ENCODE peak calls at places on chromosomes 4 and X, in five cellular contexts. K, X, B, L and F are unnamed samples.

GRCh38 chr4:112386051-112386450 is 88.9 kb downstream of the ALPK1 start:
- DNase-seq in X (no peak), L (no peak), B (no peak), K (no peak), F (no peak)

GRCh38 chr4:1033840-1034551 is 22.6 kb downstream of the FGFRL1 start:
- DNase-seq in X (no peak), L (no peak), K (peak; percentile 79), B (no peak), F (no peak)

GRCh38 chr4:156255205-156255604 is 301.5 kb upstream of the CTSO start:
- DNase-seq in X (no peak), L (no peak), B (no peak), K (no peak), F (no peak)

GRCh38 chr4:186296481-186296880 is 30.5 kb downstream of the F11 start:
- DNase-seq in B (no peak), L (no peak), K (no peak), X (no peak), F (no peak)

GRCh38 chr4:41060352-41061318 is 153.7 kb downstream of the APBB2 start:
- DNase-seq in X (no peak), K (no peak), L (no peak), B (no peak), F (no peak)

GRCh38 chrX:88828011-88828410 is 81.0 kb downstream of the CPXCR1 start:
- DNase-seq in K (no peak), X (no peak), L (no peak), B (no peak), F (no peak)

GRCh38 chrX:133698298-133698697 is 283.0 kb upstream of the GPC4 start:
- DNase-seq in K (peak; percentile 28), X (no peak), L (no peak), B (no peak), F (no peak)

GRCh38 chr4:39730067-39730466 is 32.1 kb downstream of the UBE2K start:
- DNase-seq in L (no peak), B (no peak), K (peak; percentile 47), X (no peak), F (no peak)

GRCh38 chr4:6095023-6095817 is 77.0 kb upstream of the C4orf50 start:
- DNase-seq in L (peak; percentile 57), K (peak; percentile 6), B (no peak), X (no peak), F (no peak)

GRCh38 chr4:151921371-151921770 is 160.6 kb upstream of the GATB start:
- DNase-seq in L (no peak), B (no peak), X (no peak), K (peak; percentile 38), F (no peak)

GRCh38 chr4:8690811-8691775 is 98.5 kb downstream of the CPZ start:
- DNase-seq in X (peak; percentile 39), K (no peak), L (no peak), B (no peak), F (no peak)

GRCh38 chr4:166162327-166162726 is 289.3 kb downstream of the TLL1 start:
- DNase-seq in L (no peak), X (no peak), B (no peak), K (no peak), F (no peak)

GRCh38 chr4:185395255-185395955 is at the start of gene LRP2BP:
- DNase-seq in B (peak; percentile 29), L (no peak), X (no peak), K (no peak), F (peak; percentile 72)

GRCh38 chrX:9871871-9872270 is 85.6 kb downstream of the SHROOM2 start:
- DNase-seq in L (no peak), B (no peak), K (no peak), X (no peak), F (no peak)

GRCh38 chrX:16212436-16212835 is 45.2 kb downstream of the MAGEB17 start:
- DNase-seq in K (no peak), B (no peak), L (peak; percentile 13), X (no peak), F (no peak)

GRCh38 chr4:183961772-183962171 is 56.7 kb downstream of the STOX2 start:
- DNase-seq in K (no peak), L (no peak), X (no peak), B (no peak), F (no peak)

GRCh38 chrX:154603438-154604430 is 15.3 kb downstream of the CTAG1B start:
- DNase-seq in K (peak; percentile 81), B (no peak), L (peak; percentile 23), X (no peak), F (no peak)

GRCh38 chrX:48592971-48593370 is 4.3 kb upstream of the WDR13 start:
- DNase-seq in L (no peak), X (no peak), B (no peak), K (no peak), F (no peak)
- H3K27me3 ChIP-seq in L (no peaks in the 10 kb centered on the region), X (no peaks in the 10 kb centered on the region), B (no peaks in the 10 kb centered on the region), K (no peaks in the 10 kb centered on the region), F (no peaks in the 10 kb centered on the region)

DNA sequence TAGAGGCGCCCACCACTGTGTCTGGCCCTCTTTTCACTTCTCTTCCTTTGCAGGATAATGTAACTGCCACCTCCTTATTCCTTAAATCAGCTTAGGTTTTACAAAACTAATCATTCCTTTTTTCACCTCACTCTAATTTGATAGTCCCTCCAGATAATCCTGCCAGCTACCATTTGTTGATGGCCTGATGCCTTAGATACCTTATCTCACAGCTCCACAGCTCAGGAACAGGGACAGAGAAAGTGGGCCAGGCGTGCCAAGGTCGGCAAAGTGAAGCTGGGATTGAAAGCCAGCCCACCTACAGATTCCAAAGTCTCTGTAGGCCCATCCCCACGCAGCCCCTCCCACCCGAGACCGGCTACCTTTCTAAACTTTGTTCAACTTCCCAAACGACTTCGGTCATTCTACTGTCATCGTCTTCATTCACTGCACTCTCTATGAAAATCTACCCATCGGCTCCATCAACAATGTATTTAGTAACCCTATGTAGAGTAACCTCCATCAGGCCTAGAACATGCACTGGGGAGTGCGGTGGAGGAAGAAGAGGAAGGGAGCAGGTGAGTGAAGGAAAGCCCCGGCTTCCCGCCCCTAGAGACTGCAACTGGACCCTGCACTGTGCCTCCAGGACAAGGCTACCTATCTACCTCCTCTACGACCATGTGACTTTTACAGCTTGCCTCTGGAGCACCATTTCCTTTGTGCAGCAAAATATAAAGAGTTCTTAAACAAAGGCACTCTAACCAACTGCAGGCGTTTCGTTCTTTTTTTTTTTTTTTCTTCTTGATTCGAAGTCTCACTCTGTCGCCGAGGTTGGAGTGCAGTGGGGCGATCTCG is 1.5 kb downstream of the CASP6 start:
- DNase-seq in X (peak; percentile 68), B (no peak), L (peak; percentile 61), K (no peak), F (no peak)
- H3K27ac ChIP-seq in X (peak overlapping the region; percentile 87), B (peak overlapping the region; percentile 71), L (peak overlapping the region; percentile 97), K (peak overlapping the region; percentile 80), F (peak overlapping the region; percentile 76)

GRCh38 chr4:109609431-109609830 is 49.4 kb downstream of the MCUB start:
- DNase-seq in L (no peak), B (no peak), K (no peak), X (no peak), F (no peak)

GRCh38 chr4:109611045-109611616 is 51.1 kb downstream of the MCUB start:
- DNase-seq in X (no peak), L (peak; percentile 9), B (no peak), K (peak; percentile 33), F (no peak)

GRCh38 chr4:109607976-109608375 is 47.9 kb downstream of the MCUB start:
- DNase-seq in K (no peak), B (no peak), L (no peak), X (no peak), F (no peak)
- H3K27me3 ChIP-seq in K (no peaks in the 10 kb centered on the region), B (no peaks in the 10 kb centered on the region), L (no peaks in the 10 kb centered on the region), X (no peaks in the 10 kb centered on the region), F (no peaks in the 10 kb centered on the region)

GRCh38 chrX:48677456-48678030 is 6.1 kb upstream of the WAS start:
- DNase-seq in B (no peak), X (peak; percentile 75), K (no peak), L (peak; percentile 39), F (no peak)
- H3K27ac ChIP-seq in B (peak overlapping the region; percentile 78), X (peak overlapping the region; percentile 84), K (no peak overlapping the region), L (peak overlapping the region; percentile 83), F (peak overlapping the region; percentile 72)

GRCh38 chr4:180060159-180060889 is 2182.9 kb upstream of the TENM3 start:
- DNase-seq in X (no peak), L (peak; percentile 37), B (no peak), K (peak; percentile 38), F (no peak)

GRCh38 chr4:180057891-180058643 is 2185.1 kb upstream of the TENM3 start:
- DNase-seq in X (peak; percentile 46), L (peak; percentile 27), B (no peak), K (peak; percentile 38), F (no peak)

GRCh38 chr4:180058731-180059215 is 2184.4 kb upstream of the TENM3 start:
- DNase-seq in B (no peak), L (peak; percentile 72), K (peak; percentile 68), X (peak; percentile 69), F (no peak)

GRCh38 chr4:180057198-180057821 is 2185.9 kb upstream of the TENM3 start:
- DNase-seq in K (peak; percentile 1), L (no peak), B (no peak), X (no peak), F (no peak)

DNA sequence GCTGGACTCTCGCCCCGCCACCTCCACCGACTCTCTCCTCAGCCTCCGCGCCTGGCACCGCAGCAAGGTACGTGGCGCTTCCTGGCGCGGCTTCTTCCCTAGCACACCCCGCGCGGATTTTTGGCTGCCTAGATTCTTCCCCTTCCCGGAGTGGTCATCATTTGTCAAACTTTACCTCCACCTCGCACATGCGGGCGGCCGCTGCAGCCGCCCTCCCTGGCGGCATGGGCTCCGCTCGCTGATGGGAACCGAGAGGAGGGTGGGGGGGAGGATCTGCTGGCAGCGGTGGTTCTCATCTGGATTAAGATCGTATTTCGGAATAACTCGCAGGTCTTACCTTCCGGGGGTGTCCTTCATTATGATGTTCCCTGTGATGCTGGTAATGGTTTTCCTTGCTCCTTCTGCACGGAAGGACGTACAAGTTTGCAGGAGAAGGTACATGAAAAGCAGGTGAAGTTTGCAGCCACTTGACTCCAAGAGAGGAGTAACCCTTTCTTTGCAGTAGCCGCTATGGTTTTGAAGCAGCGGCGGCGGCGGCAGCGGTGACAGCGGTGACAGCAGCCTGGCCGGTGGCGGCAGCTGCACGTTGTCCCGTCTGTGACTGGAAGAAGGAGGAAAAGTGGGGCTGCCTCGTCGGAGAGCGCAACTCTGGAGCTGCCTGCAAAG is 2183.9 kb upstream of the TENM3 start:
- DNase-seq in L (peak; percentile 56), B (no peak), X (no peak), K (peak; percentile 8), F (no peak)
- H3K27me3 ChIP-seq in L (peaks cover 36% of the 10 kb centered on the region), B (no peaks in the 10 kb centered on the region), X (no peaks in the 10 kb centered on the region), K (peaks cover 8% of the 10 kb centered on the region), F (peaks cover 17% of the 10 kb centered on the region)

GRCh38 chrX:38318606-38319005 is 8.7 kb downstream of the RPGR start:
- DNase-seq in X (no peak), K (no peak), B (no peak), L (no peak), F (no peak)
- H3K27ac ChIP-seq in X (no peak overlapping the region), K (no peak overlapping the region), B (no peak overlapping the region), L (no peak overlapping the region), F (no peak overlapping the region)

GRCh38 chr4:125022855-125023501 is 291.8 kb upstream of the FAT4 start:
- DNase-seq in B (no peak), X (no peak), K (no peak), L (peak; percentile 13), F (no peak)
- H3K27me3 ChIP-seq in B (no peaks in the 10 kb centered on the region), X (no peaks in the 10 kb centered on the region), K (no peaks in the 10 kb centered on the region), L (no peaks in the 10 kb centered on the region), F (no peaks in the 10 kb centered on the region)